ENCODE peak calls at places on chromosomes 11 and 22, in eight cellular contexts. A is AG10803, M is right atrium auricular region, I is cardiac muscle cell, U is tibial nerve, W is SK-N-SH, S is astrocyte of the spinal cord, E is HCT116. K is an unnamed sample.

GRCh38 chr11:1387961-1388762 is 1.6 kb upstream of the BRSK2 start:
- DNase-seq in A (no peak), M (no peak), I (peak; percentile 27), U (no peak), W (no peak), S (no peak), E (no peak), K (no peak)

GRCh38 chr11:65150513-65151271 is 16.4 kb upstream of the SYVN1 start:
- DNase-seq in A (peak; percentile 85), M (peak; percentile 94), I (no peak), U (peak; percentile 68), W (peak; percentile 82), S (peak; percentile 90), E (peak; percentile 90), K (no peak)

GRCh38 chr11:43899094-43899493 is 18.5 kb downstream of the ALKBH3 start:
- DNase-seq in A (no peak), M (no peak), I (no peak), U (no peak), W (no peak), S (no peak), E (no peak), K (no peak)

GRCh38 chr11:120219935-120220746 is 9.3 kb downstream of the OAF start:
- DNase-seq in A (no peak), M (no peak), I (no peak), U (no peak), W (no peak), S (no peak), E (no peak), K (no peak)

GRCh38 chr22:49380095-49380827 is 447.4 kb downstream of the BRD1 start:
- DNase-seq in A (no peak), M (peak; percentile 5), I (no peak), U (no peak), W (no peak), S (no peak), E (no peak), K (no peak)

GRCh38 chr11:818396-819128 is at the start of gene PNPLA2:
- DNase-seq in A (peak; percentile 84), M (no peak), I (no peak), U (no peak), W (no peak), S (no peak), E (no peak), K (no peak)

GRCh38 chr11:1937616-1938342 is 9.4 kb upstream of the MRPL23 start:
- DNase-seq in A (no peak), M (no peak), I (no peak), U (no peak), W (peak; percentile 25), S (no peak), E (no peak), K (no peak)

GRCh38 chr11:96330511-96330859 is 12.5 kb downstream of the MAML2 start:
- DNase-seq in A (no peak), M (no peak), I (no peak), U (no peak), W (no peak), S (no peak), E (no peak), K (no peak)

GRCh38 chr11:73965764-73966121 is 14.9 kb downstream of the DNAJB13 start:
- DNase-seq in A (no peak), M (no peak), I (no peak), U (no peak), W (no peak), S (no peak), E (no peak), K (no peak)

GRCh38 chr11:116829525-116830183 is at the start of gene APOC3:
- DNase-seq in A (peak; percentile 32), M (no peak), I (no peak), U (no peak), W (peak; percentile 73), S (no peak), E (no peak), K (no peak)

GRCh38 chr11:33207408-33207985 is 46.2 kb upstream of the CSTF3 start:
- DNase-seq in A (no peak), M (no peak), I (no peak), U (no peak), W (no peak), S (peak; percentile 5), E (no peak), K (no peak)

GRCh38 chr11:112195906-112196305 is 20.6 kb downstream of the BCO2 start:
- DNase-seq in A (peak; percentile 47), M (no peak), I (no peak), U (no peak), W (no peak), S (no peak), E (no peak), K (no peak)

GRCh38 chr11:36569095-36569494 is 1.3 kb downstream of the RAG1 start:
- DNase-seq in A (no peak), M (no peak), I (no peak), U (no peak), W (no peak), S (no peak), E (no peak), K (no peak)

GRCh38 chr11:36567684-36568083 is at the start of gene RAG1:
- DNase-seq in A (no peak), M (no peak), I (no peak), U (no peak), W (no peak), S (no peak), E (no peak), K (no peak)

GRCh38 chr11:36566407-36567053 is 1.3 kb upstream of the RAG1 start:
- DNase-seq in A (no peak), M (no peak), I (no peak), U (no peak), W (no peak), S (no peak), E (no peak), K (no peak)

GRCh38 chr11:36565033-36565610 is 2.7 kb upstream of the RAG1 start:
- DNase-seq in A (no peak), M (no peak), I (peak; percentile 60), U (no peak), W (peak; percentile 57), S (no peak), E (no peak), K (no peak)

GRCh38 chr11:36564376-36565032 is 3.3 kb upstream of the RAG1 start:
- DNase-seq in A (peak; percentile 59), M (no peak), I (peak; percentile 79), U (peak; percentile 60), W (peak; percentile 70), S (peak; percentile 67), E (peak; percentile 24), K (peak; percentile 35)
- TF ChIP-seq CTCF in A (peak; percentile 77), M (no peak), I (peak; percentile 75), U (peak; percentile 66), W (peak; percentile 91), S (peak; percentile 66), E (peak; percentile 54), K (peak; percentile 85)

GRCh38 chr22:46226577-46226976 is 23.5 kb downstream of the CDPF1 start:
- DNase-seq in A (no peak), M (no peak), I (no peak), U (no peak), W (no peak), S (no peak), E (no peak), K (no peak)
- TF ChIP-seq CTCF in A (no peak), M (no peak), I (no peak), U (no peak), W (no peak), S (no peak), E (no peak), K (no peak)

DNA sequence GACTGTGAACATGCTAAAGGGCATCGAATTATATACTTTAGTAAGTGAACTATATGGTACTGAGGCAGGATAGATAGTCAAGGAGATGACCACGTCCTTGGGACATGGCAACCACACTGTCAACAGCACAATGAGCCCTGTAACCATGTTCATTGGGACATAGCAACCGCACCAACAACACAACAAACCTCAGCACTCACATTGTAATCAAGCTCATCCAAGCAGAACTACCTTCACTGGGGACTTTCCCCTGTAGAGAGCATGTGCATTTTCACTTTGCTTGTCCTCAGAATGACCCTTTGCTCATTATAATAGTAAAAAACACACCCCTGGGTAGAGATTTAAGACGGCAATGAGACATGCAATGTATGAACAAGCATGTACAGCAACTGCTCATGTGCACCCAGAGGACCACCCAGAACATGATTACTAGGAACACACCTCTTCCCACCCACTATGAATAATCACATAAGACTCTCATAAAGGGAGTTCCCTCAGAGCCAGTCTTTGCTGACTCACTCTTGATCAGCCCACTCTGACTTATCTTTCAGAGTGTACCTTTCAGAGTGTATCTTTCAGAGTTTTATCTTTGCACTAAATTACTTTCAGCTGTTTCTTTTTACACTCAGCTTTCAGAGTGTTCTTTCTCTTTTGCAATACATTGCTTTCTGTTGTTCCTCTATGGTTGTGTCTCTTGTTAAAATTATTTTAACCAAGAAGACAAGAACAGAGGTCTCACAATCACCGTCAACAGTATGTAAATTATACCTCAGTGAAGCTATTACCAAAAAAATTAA is 4.1 kb upstream of the PLAAT2 start:
- DNase-seq in A (peak; percentile 49), M (peak; percentile 60), I (peak; percentile 30), U (no peak), W (no peak), S (peak; percentile 86), E (peak; percentile 68), K (peak; percentile 75)
- TF ChIP-seq CTCF in A (no peak), M (no peak), I (no peak), U (no peak), W (no peak), S (no peak), E (no peak), K (no peak)

GRCh38 chr22:32613773-32614172 is 139.2 kb downstream of the FBXO7 start:
- DNase-seq in A (no peak), M (no peak), I (no peak), U (no peak), W (no peak), S (no peak), E (no peak), K (no peak)

GRCh38 chr22:32617271-32617670 is 142.7 kb downstream of the FBXO7 start:
- DNase-seq in A (no peak), M (no peak), I (no peak), U (no peak), W (no peak), S (no peak), E (no peak), K (no peak)

GRCh38 chr22:32615874-32616564 is 141.4 kb downstream of the FBXO7 start:
- DNase-seq in A (no peak), M (no peak), I (peak; percentile 64), U (no peak), W (no peak), S (no peak), E (no peak), K (no peak)

GRCh38 chr22:32617883-32618282 is 143.3 kb downstream of the FBXO7 start:
- DNase-seq in A (no peak), M (no peak), I (no peak), U (no peak), W (no peak), S (no peak), E (no peak), K (no peak)

DNA sequence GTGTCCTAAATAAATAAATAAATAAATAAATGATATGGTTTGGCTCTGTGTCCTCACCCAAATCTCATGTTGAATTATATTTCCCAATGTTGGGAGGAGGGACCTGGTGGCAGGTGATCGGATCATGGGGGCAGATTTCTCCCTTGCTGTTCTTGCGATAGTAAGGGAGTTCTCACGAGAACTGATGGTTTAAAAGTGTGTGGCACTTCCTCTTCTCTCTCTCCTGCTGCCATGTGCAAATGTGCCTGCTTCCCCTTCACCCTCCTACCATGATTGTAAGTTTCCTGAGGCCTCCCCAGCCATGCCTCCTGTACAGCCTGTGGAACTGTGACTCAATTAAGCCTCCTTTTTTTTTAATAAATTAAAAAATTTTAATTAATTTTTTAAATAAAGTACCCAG is 138.2 kb downstream of the FBXO7 start:
- DNase-seq in A (no peak), M (no peak), I (no peak), U (no peak), W (no peak), S (no peak), E (no peak), K (no peak)
- TF ChIP-seq CTCF in A (no peak), M (no peak), I (no peak), U (no peak), W (no peak), S (no peak), E (no peak), K (no peak)

GRCh38 chr11:77198440-77198849 is 70.4 kb downstream of the MYO7A start:
- DNase-seq in A (no peak), M (no peak), I (peak; percentile 39), U (no peak), W (peak; percentile 62), S (no peak), E (peak; percentile 48), K (no peak)
- TF ChIP-seq CTCF in A (peak; percentile 22), M (no peak), I (peak; percentile 40), U (no peak), W (peak; percentile 41), S (peak; percentile 44), E (peak; percentile 81), K (no peak)